ENCODE peak calls at places on chromosomes 11 and 22, in eight cellular contexts. X is AG04450, U is progenitor cell of endocrine pancreas, D is cardiac fibroblast, T is astrocyte of the spinal cord, L is HL-60, R is GM13977, Q is colonic mucosa. H is an unnamed sample.

GRCh38 chr11:5705688-5706087 is 16.1 kb downstream of the TRIM22 start:
- DNase-seq in L (no peak), Q (no peak), R (no peak), T (peak; percentile 10), X (no peak), U (no peak), D (peak; percentile 29), H (no peak)

GRCh38 chr11:68338041-68338800 is 25.8 kb downstream of the LRP5 start:
- DNase-seq in U (no peak), R (no peak), T (no peak), X (peak; percentile 37), D (peak; percentile 43), Q (no peak), L (no peak), H (no peak)

GRCh38 chr11:37108436-37109204 is 510.6 kb upstream of the RAG2 start:
- DNase-seq in X (no peak), R (no peak), T (peak; percentile 28), U (no peak), Q (no peak), D (peak; percentile 59), L (no peak), H (no peak)

GRCh38 chr11:71063129-71063528 is 189.2 kb downstream of the SHANK2 start:
- DNase-seq in L (no peak), X (no peak), D (no peak), Q (no peak), U (no peak), T (no peak), R (no peak), H (no peak)

GRCh38 chr22:27238935-27239510 is 562.5 kb downstream of the MN1 start:
- DNase-seq in L (no peak), D (peak; percentile 97), U (no peak), X (peak; percentile 95), Q (no peak), R (no peak), T (peak; percentile 97), H (no peak)

GRCh38 chr11:2250041-2250440 is 20.3 kb downstream of the ASCL2 start:
- DNase-seq in D (no peak), U (no peak), Q (no peak), L (no peak), X (no peak), T (no peak), R (no peak), H (no peak)

GRCh38 chr11:10429526-10429925 is 25.5 kb upstream of the AMPD3 start:
- DNase-seq in L (no peak), T (no peak), D (no peak), X (no peak), R (no peak), U (no peak), Q (no peak), H (no peak)

GRCh38 chr22:49992921-49993648 is 19.5 kb downstream of the IL17REL start:
- DNase-seq in D (peak; percentile 60), U (peak; percentile 15), R (peak; percentile 88), Q (peak; percentile 71), T (peak; percentile 23), L (peak; percentile 67), X (no peak), H (peak; percentile 62)

GRCh38 chr11:20596629-20597129 is 2.7 kb upstream of the SLC6A5 start:
- DNase-seq in L (no peak), U (no peak), X (no peak), T (no peak), R (peak; percentile 28), D (no peak), Q (no peak), H (no peak)

GRCh38 chr11:86495341-86495740 is 120.7 kb downstream of the CCDC81 start:
- DNase-seq in U (no peak), L (no peak), X (no peak), R (no peak), T (peak; percentile 36), D (no peak), Q (no peak), H (no peak)

GRCh38 chr11:71251761-71252433 is 480 bp downstream of the SHANK2 start:
- DNase-seq in U (peak; percentile 78), D (peak; percentile 1), R (peak; percentile 79), X (no peak), Q (peak; percentile 55), T (no peak), L (no peak), H (no peak)

GRCh38 chr22:45602824-45603301 is 68.8 kb upstream of the ATXN10 start:
- DNase-seq in X (no peak), T (no peak), D (peak; percentile 53), Q (no peak), L (no peak), R (no peak), U (no peak), H (peak; percentile 33)

GRCh38 chr22:45885171-45885840 is 91.7 kb downstream of the WNT7B start:
- DNase-seq in D (no peak), T (no peak), L (no peak), Q (no peak), U (no peak), R (no peak), X (no peak), H (no peak)

GRCh38 chr11:117095301-117096139 is 2.7 kb downstream of the SIK3 start:
- DNase-seq in U (no peak), Q (no peak), X (no peak), T (no peak), R (no peak), L (no peak), D (peak; percentile 56), H (no peak)

GRCh38 chr11:1195690-1196515 is 27.0 kb upstream of the MUC5B start:
- DNase-seq in T (no peak), U (no peak), X (no peak), R (no peak), L (no peak), Q (no peak), D (no peak), H (peak; percentile 37)

GRCh38 chr11:44789466-44789865 is 62.7 kb downstream of the TSPAN18 start:
- DNase-seq in U (no peak), D (no peak), L (no peak), T (no peak), R (no peak), Q (no peak), X (no peak), H (no peak)

GRCh38 chr11:130148927-130149326 is 10.7 kb upstream of the ST14 start:
- DNase-seq in L (no peak), T (no peak), X (no peak), R (no peak), U (no peak), D (no peak), Q (no peak), H (no peak)

GRCh38 chr11:118913411-118914125 is 12.2 kb downstream of the BCL9L start:
- DNase-seq in X (no peak), D (no peak), U (no peak), R (no peak), T (no peak), L (no peak), Q (no peak), H (no peak)

GRCh38 chr11:45580399-45580798 is 85.0 kb downstream of the CHST1 start:
- DNase-seq in Q (no peak), D (peak; percentile 50), R (no peak), T (peak; percentile 29), X (no peak), U (peak; percentile 49), L (peak; percentile 14), H (no peak)

GRCh38 chr11:42243370-42243769 is 783.9 kb upstream of the LRRC4C start:
- DNase-seq in D (no peak), L (no peak), U (no peak), Q (no peak), X (no peak), R (no peak), T (no peak), H (no peak)

GRCh38 chr22:22870577-22871398 is 16.8 kb upstream of the IGLL5 start:
- DNase-seq in T (no peak), Q (no peak), X (no peak), R (no peak), D (peak; percentile 1), U (no peak), L (no peak), H (no peak)
- TF ChIP-seq CTCF in T (no peak), Q (no peak), X (no peak), R (no peak), D (no peak), U (peak; percentile 29), L (peak; percentile 37), H (peak; percentile 25)

DNA sequence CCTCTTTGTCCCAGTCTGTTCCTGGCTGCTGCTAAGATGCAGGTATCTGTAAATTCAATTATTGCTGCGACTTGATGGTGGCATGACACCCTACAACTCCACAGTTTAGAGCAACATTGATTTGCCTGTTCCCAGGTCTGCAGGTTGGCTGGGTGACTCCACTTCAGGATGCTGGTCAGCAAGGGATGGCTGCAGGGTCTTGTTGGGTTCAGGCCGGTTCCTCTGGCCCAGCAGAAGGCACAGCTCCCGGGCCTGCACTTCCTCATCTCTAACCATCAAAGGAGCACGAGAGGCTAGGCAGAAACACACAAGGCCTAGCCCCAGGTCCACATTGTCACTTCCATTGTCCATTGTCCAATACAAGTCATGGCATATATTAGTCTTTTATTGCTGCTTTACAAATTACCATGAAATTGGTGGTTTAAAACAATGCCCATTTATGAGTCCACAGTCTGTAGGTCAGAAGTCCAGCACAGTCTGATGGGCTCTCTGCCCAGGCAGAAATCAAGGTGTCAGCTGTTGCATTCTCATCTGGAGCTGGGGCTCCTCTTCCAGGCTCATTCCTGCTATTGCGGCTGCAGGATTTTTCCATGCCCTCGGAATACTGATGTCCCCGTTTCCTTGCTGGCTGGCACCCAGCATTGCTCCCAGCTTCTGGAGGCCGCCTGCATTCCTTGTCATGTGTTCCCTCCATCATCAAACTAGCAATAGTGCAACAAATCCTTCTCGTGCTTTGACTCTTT is 96.6 kb upstream of the LMO1 start:
- DNase-seq in D (no peak), L (no peak), U (no peak), R (no peak), Q (no peak), X (no peak), T (no peak), H (no peak)
- TF ChIP-seq CTCF in D (no peak), L (no peak), U (no peak), R (no peak), Q (no peak), X (no peak), T (no peak), H (no peak)

DNA sequence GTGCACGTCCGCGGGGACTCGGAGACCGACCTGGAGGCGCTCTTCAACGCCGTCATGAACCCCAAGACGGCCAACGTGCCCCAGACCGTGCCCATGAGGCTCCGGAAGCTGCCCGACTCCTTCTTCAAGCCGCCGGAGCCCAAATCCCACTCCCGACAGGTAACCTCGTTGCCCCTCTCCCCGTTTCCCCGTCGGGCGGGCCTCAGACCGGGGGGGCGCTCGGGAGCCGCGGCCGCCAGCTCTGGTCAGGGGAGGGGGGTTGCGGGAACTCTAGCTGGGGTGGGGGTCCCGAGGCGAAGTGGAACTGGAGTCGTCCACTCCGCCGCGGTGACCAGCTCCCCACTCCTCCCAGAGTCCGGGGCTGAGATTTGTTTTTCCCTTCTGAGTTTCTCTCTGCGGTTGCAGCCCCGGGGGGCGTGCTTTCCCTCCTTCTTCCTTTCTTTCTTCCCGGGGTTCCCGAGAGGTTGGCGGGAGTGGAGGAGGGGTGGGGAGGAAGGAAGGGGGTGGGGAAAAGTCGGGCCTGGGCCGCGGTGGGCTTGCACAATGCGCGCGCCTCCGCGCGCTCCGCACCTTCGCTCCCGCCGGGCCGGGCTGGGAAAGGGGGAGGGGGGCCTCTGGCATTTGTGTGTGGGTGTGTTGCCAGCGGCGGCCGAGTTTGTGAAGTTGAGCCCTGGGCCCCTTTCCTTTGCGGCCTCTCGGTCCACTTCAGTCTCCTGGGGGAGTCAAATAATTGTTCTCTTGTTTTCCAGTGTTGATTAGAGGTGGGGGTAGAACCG is 952 bp downstream of the YAP1 start:
- DNase-seq in D (peak; percentile 83), U (peak; percentile 85), Q (peak; percentile 75), X (no peak), L (no peak), T (peak; percentile 88), R (peak; percentile 47), H (no peak)
- TF ChIP-seq CTCF in D (peak; percentile 13), U (peak; percentile 24), Q (no peak), X (peak; percentile 15), L (no peak), T (no peak), R (no peak), H (no peak)

GRCh38 chr11:115258216-115258615 is 246.0 kb downstream of the CADM1 start:
- DNase-seq in T (no peak), Q (no peak), L (no peak), D (no peak), U (no peak), X (no peak), R (no peak), H (no peak)
- TF ChIP-seq CTCF in T (no peak), Q (no peak), L (no peak), D (no peak), U (no peak), X (no peak), R (no peak), H (no peak)

H was measured in CD14-positive monocyte.